ENCODE peak calls at places on chromosomes 4 and X, in eight cellular contexts. Q, S, F, M, Y, K, A and G are unnamed samples.

GRCh38 chr4:168484626-168485025 is 4.3 kb upstream of the DDX60L start:
- DNase-seq in Q (no peak), S (no peak), F (no peak), M (no peak), Y (no peak), K (no peak), A (no peak), G (no peak)

GRCh38 chr4:113837397-113837796 is 75.9 kb upstream of the CAMK2D start:
- DNase-seq in Q (no peak), S (no peak), F (no peak), M (no peak), Y (no peak), K (no peak), A (no peak), G (peak)

GRCh38 chr4:68606240-68606639 is 30.1 kb upstream of the UGT2B17 start:
- DNase-seq in Q (no peak), S (no peak), F (no peak), M (no peak), Y (no peak), K (no peak), A (no peak), G (no peak)

GRCh38 chr4:43242611-43243010 is 350.1 kb downstream of the GRXCR1 start:
- DNase-seq in Q (no peak), S (no peak), F (no peak), M (no peak), Y (no peak), K (no peak), A (no peak), G (no peak)

GRCh38 chrX:47244676-47245075 is 11.9 kb downstream of the USP11 start:
- DNase-seq in Q (no peak), S (no peak), F (no peak), M (no peak), Y (no peak), K (no peak), A (no peak), G (no peak)

GRCh38 chr4:53014881-53015280 is 152.8 kb downstream of the RASL11B start:
- DNase-seq in Q (no peak), S (no peak), F (no peak), M (no peak), Y (no peak), K (no peak), A (no peak), G (no peak)

GRCh38 chr4:124177647-124178425 is 534.7 kb downstream of the ANKRD50 start:
- DNase-seq in Q (no peak), S (no peak), F (no peak), M (no peak), Y (no peak), K (no peak), A (no peak), G (no peak)

GRCh38 chrX:46630141-46630540 is 56.6 kb downstream of the CHST7 start:
- DNase-seq in Q (no peak), S (no peak), F (no peak), M (no peak), Y (no peak), K (no peak), A (no peak), G (no peak)

GRCh38 chr4:1375051-1375721 is 28.2 kb downstream of the UVSSA start:
- DNase-seq in Q (no peak), S (no peak), F (peak), M (no peak), Y (no peak), K (no peak), A (no peak), G (no peak)

GRCh38 chr4:183177001-183177400 is 77.9 kb downstream of the WWC2 start:
- DNase-seq in Q (no peak), S (no peak), F (no peak), M (no peak), Y (no peak), K (no peak), A (no peak), G (no peak)

GRCh38 chrX:47583240-47583861 is 1.1 kb downstream of the TIMP1 start:
- DNase-seq in Q (no peak), S (no peak), F (no peak), M (no peak), Y (no peak), K (no peak), A (no peak), G (no peak)

GRCh38 chr4:118340109-118340508 is 12.7 kb downstream of the PRSS12 start:
- DNase-seq in Q (no peak), S (no peak), F (no peak), M (no peak), Y (no peak), K (no peak), A (no peak), G (no peak)

GRCh38 chr4:143391261-143391660 is 54.6 kb downstream of the GAB1 start:
- DNase-seq in Q (no peak), S (no peak), F (no peak), M (no peak), Y (no peak), K (no peak), A (no peak), G (no peak)

GRCh38 chr4:148215202-148215601 is 227.0 kb downstream of the NR3C2 start:
- DNase-seq in Q (no peak), S (no peak), F (no peak), M (no peak), Y (no peak), K (no peak), A (no peak), G (no peak)

GRCh38 chr4:150569384-150569987 is 12.5 kb upstream of the MAB21L2 start:
- DNase-seq in Q (no peak), S (no peak), F (no peak), M (no peak), Y (no peak), K (no peak), A (no peak), G (no peak)

GRCh38 chr4:175380841-175381240 is 431.2 kb downstream of the GPM6A start:
- DNase-seq in Q (no peak), S (no peak), F (no peak), M (no peak), Y (no peak), K (no peak), A (no peak), G (no peak)

GRCh38 chrX:56233100-56233499 is 944 bp downstream of the KLF8 start:
- DNase-seq in Q (no peak), S (no peak), F (no peak), M (no peak), Y (no peak), K (no peak), A (peak), G (no peak)

GRCh38 chrX:9393571-9393970 is 71.3 kb upstream of the TBL1X start:
- DNase-seq in Q (no peak), S (no peak), F (no peak), M (no peak), Y (no peak), K (no peak), A (no peak), G (no peak)

GRCh38 chr4:91064157-91064853 is 937.1 kb downstream of the CCSER1 start:
- DNase-seq in Q (no peak), S (peak), F (no peak), M (no peak), Y (peak), K (no peak), A (peak), G (peak)

GRCh38 chr4:102608190-102608589 is 107.0 kb downstream of the NFKB1 start:
- DNase-seq in Q (no peak), S (no peak), F (no peak), M (no peak), Y (no peak), K (no peak), A (no peak), G (no peak)

GRCh38 chr4:1404573-1405248 is 1.5 kb downstream of the NKX1-1 start:
- DNase-seq in Q (no peak), S (no peak), F (peak), M (no peak), Y (no peak), K (peak), A (no peak), G (no peak)

GRCh38 chrX:29024813-29025342 is 437.6 kb downstream of the IL1RAPL1 start:
- DNase-seq in Q (no peak), S (no peak), F (no peak), M (no peak), Y (no peak), K (no peak), A (no peak), G (no peak)

GRCh38 chr4:123976285-123976684 is 579.7 kb downstream of the SPRY1 start:
- DNase-seq in Q (no peak), S (no peak), F (no peak), M (no peak), Y (no peak), K (no peak), A (no peak), G (no peak)

GRCh38 chr4:105996845-105997244 is 101.6 kb downstream of the NPNT start:
- DNase-seq in Q (no peak), S (no peak), F (no peak), M (no peak), Y (no peak), K (no peak), A (no peak), G (no peak)

GRCh38 chrX:54560411-54560810 is 30.4 kb downstream of the GNL3L start:
- DNase-seq in Q (no peak), S (no peak), F (no peak), M (no peak), Y (no peak), K (no peak), A (no peak), G (no peak)

DNA sequence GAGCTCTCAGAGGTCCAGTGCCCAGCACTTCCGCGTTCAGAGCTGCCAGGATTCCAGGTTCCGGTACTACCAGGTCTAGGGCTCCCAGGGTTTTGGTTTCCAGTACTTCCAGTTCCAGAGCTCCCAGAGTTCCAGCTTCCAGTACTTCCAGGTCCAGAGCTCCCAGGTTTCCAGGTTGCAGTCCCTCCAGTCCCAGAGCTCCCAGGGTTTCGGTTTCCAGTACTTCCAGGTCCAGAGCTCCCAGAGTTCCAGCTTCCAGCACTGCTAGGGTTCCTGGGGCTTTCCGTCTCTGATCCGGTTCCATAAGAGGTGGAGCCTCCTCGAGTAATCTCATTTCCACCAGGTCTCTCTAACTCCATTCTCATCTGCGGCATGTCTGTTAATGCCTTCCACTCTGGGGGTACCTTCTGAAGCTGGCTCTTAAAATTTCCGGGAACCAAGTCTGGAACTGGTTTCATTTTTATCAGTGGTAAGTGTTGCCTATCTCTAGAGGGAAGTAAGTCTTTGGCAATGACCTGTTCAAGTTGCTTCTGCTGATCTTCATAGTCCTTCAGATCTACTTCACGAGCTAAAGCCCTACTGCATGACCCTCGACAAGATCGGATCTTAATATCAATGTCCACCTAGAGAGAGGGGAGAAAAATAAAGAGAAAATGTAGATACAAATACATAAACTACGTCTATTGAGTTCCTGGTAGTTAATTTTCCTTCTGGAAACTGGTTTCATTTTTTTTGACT is 4.1 kb downstream of the FGA start:
- DNase-seq in Q (no peak), S (no peak), F (no peak), M (no peak), Y (no peak), K (no peak), A (no peak), G (no peak)
- TF ChIP-seq POLR2A in Q (no peak), S (no peak), F (no peak), M (no peak), Y (no peak), K (no peak), A (no peak), G (no peak)

GRCh38 chr4:70533791-70534190 is 15.4 kb downstream of the AMTN start:
- DNase-seq in Q (no peak), S (no peak), F (no peak), M (no peak), Y (no peak), K (no peak), A (no peak), G (no peak)
- TF ChIP-seq POLR2A in Q (no peak), S (no peak), F (no peak), M (no peak), Y (no peak), K (no peak), A (no peak), G (no peak)

GRCh38 chr4:140291259-140291658 is 82.2 kb upstream of the SCOC start:
- DNase-seq in Q (no peak), S (no peak), F (no peak), M (no peak), Y (no peak), K (no peak), A (no peak), G (no peak)
- TF ChIP-seq POLR2A in Q (no peak), S (no peak), F (no peak), M (no peak), Y (no peak), K (no peak), A (no peak), G (no peak)

DNA sequence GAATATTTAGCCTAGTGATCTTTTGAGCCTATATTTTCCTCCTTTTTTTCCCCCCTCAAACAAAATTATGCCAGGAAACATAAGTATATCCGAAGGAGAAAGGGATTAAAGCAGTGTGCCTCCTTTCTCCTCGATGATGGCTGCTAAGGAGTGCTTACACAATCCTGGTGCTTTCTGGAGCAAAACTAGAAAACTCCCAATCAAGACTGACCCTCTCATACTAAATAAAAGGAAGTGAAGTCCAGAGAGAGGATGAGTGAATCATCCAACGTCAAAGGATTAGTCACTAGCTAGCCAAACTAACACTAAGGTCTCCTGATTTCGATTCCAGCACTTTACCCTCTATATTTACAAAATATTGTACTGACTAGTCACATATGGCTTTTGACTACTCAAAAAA is 146.8 kb downstream of the PPP3CA start:
- DNase-seq in Q (no peak), S (peak), F (no peak), M (no peak), Y (no peak), K (no peak), A (no peak), G (no peak)
- TF ChIP-seq POLR2A in Q (no peak), S (no peak), F (no peak), M (no peak), Y (no peak), K (no peak), A (no peak), G (no peak)

DNA sequence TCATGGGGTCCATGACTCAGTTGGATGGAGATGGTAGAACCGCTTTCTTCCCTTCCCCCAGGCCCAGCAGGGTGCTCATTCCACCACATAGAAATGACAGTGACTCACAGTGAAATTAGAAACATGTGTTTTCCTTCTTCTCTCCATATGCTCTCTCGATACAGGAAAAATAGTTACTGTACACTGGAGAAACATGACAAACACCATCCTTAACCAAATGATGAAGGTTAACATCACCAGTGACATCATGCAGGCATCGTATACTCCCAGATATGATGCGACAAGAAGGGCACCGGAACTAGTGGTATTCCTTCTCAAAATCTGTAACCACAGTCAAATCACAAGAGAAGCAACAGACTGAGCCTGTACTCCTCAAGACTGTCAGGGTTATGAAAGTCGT is 11.7 kb upstream of the RAB40A start:
- DNase-seq in Q (no peak), S (no peak), F (no peak), M (no peak), Y (no peak), K (no peak), A (no peak), G (no peak)
- TF ChIP-seq POLR2A in Q (no peak), S (no peak), F (no peak), M (no peak), Y (no peak), K (no peak), A (no peak), G (no peak)

GRCh38 chrX:49191033-49191871 is 5.1 kb upstream of the PRICKLE3 start:
- DNase-seq in Q (peak), S (peak), F (peak), M (peak), Y (peak), K (peak), A (peak), G (peak)
- TF ChIP-seq POLR2A in Q (peak), S (peak), F (no peak), M (no peak), Y (peak), K (peak), A (no peak), G (peak)

GRCh38 chr4:122827899-122828601 is 1.4 kb downstream of the FGF2 start:
- DNase-seq in Q (peak), S (no peak), F (no peak), M (no peak), Y (no peak), K (no peak), A (peak), G (peak)
- TF ChIP-seq POLR2A in Q (no peak), S (no peak), F (no peak), M (no peak), Y (no peak), K (no peak), A (peak), G (no peak)

GRCh38 chrX:153410888-153411254 is 401 bp upstream of the ZFP92 start:
- DNase-seq in Q (no peak), S (no peak), F (no peak), M (no peak), Y (no peak), K (no peak), A (no peak), G (no peak)

GRCh38 chrX:153412746-153413720 is 1.8 kb downstream of the ZFP92 start:
- DNase-seq in Q (no peak), S (no peak), F (no peak), M (no peak), Y (no peak), K (no peak), A (no peak), G (no peak)

GRCh38 chrX:153413731-153414130 is 2.5 kb downstream of the ZFP92 start:
- DNase-seq in Q (no peak), S (no peak), F (no peak), M (no peak), Y (no peak), K (no peak), A (no peak), G (no peak)

GRCh38 chrX:153411255-153411987 is at the start of gene ZFP92:
- DNase-seq in Q (peak), S (no peak), F (peak), M (no peak), Y (peak), K (peak), A (peak), G (no peak)

GRCh38 chrX:153411988-153412574 is 809 bp downstream of the ZFP92 start:
- DNase-seq in Q (no peak), S (no peak), F (no peak), M (no peak), Y (no peak), K (no peak), A (no peak), G (no peak)
- TF ChIP-seq POLR2A in Q (no peak), S (no peak), F (no peak), M (no peak), Y (no peak), K (no peak), A (no peak), G (no peak)

DNA sequence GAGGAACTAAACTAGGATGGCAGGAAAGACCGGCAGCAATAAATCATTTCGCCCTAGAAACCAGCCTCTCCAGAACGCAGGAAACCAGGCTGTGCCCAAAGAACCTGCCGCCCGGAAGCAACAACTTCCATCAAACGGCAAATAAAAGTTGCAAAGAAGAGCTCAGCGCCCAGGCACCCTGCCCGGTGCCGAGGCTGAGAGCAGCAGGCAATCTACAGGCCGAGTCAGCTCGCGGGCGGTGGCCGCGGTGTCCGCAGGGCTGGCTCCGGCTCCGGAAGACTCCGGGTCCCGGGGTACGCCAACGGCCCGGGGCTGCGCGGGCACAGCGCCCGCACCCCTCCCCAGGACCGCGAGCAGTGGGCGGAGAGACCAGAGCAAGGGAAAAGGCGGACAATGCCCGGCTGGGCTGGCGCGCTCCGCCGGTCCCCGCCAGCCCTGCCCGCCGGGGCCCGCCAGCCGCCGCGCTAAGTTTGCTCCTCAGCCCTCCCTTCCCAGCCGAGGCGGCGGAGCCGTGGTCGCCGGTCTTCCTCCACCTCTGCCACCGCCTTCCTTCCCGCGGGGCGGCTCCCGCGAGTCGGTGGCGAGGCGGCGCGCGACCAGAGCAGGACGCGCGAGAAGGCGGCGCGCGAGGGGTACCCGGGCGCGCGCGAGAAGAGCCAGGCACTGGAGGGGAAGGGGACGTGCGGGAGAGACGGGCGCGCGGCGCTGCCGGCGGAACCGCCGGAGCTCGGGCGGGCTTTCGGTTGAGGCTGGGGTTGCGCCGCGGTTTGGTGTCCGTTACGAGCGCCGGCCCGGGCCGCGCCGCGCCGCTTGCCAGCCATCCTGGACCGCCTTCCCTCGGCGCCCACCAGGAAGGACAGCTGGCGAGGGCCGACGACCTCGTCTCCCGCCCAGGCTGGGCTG is 733 bp downstream of the FRYL start:
- DNase-seq in Q (peak), S (no peak), F (peak), M (peak), Y (peak), K (peak), A (peak), G (peak)
- TF ChIP-seq POLR2A in Q (no peak), S (no peak), F (no peak), M (no peak), Y (no peak), K (no peak), A (no peak), G (no peak)